ENCODE peak calls at places on chromosomes 5 and 9, in four cellular contexts. V is mucosa of descending colon; L is CD8-positive, alpha-beta memory T cell; Y is GM04504. E is an unnamed sample.

GRCh38 chr5:170273968-170274710 is 23.4 kb downstream of the LCP2 start:
- DNase-seq in V (no peak), L (peak; percentile 88), Y (no peak), E (peak; percentile 81)

GRCh38 chr5:33075731-33076130 is 364.6 kb downstream of the NPR3 start:
- DNase-seq in V (no peak), L (no peak), Y (no peak), E (no peak)

GRCh38 chr5:167967494-167968180 is 323.8 kb upstream of the WWC1 start:
- DNase-seq in V (no peak), L (no peak), Y (no peak), E (no peak)

GRCh38 chr5:62138607-62139006 is 167.4 kb upstream of the KIF2A start:
- DNase-seq in V (no peak), L (no peak), Y (no peak), E (no peak)

GRCh38 chr5:104370523-104370922 is 807.9 kb upstream of the NUDT12 start:
- DNase-seq in V (no peak), L (no peak), Y (no peak), E (no peak)

GRCh38 chr5:170411100-170411499 is 21.9 kb upstream of the KCNMB1 start:
- DNase-seq in V (no peak), L (no peak), Y (no peak), E (no peak)

GRCh38 chr9:33903157-33903780 is 86.3 kb downstream of the UBE2R2 start:
- DNase-seq in V (no peak), L (no peak), Y (no peak), E (no peak)

GRCh38 chr9:127862075-127863011 is 7.9 kb upstream of the ENG start:
- DNase-seq in V (peak; percentile 92), L (peak; percentile 76), Y (no peak), E (peak; percentile 64)

GRCh38 chr9:93149361-93149760 is 15.3 kb upstream of the NINJ1 start:
- DNase-seq in V (no peak), L (no peak), Y (no peak), E (no peak)

GRCh38 chr5:179342577-179342976 is 2.7 kb downstream of the ADAMTS2 start:
- DNase-seq in V (no peak), L (no peak), Y (peak; percentile 59), E (no peak)

GRCh38 chr5:123365163-123365562 is 58.0 kb downstream of the CEP120 start:
- DNase-seq in V (no peak), L (no peak), Y (no peak), E (no peak)

GRCh38 chr5:107337281-107337680 is 333.5 kb downstream of the EFNA5 start:
- DNase-seq in V (no peak), L (no peak), Y (peak; percentile 17), E (no peak)

GRCh38 chr9:73684601-73685000 is 532.9 kb downstream of the ANXA1 start:
- DNase-seq in V (no peak), L (no peak), Y (no peak), E (no peak)

GRCh38 chr5:9265391-9266287 is 280.2 kb downstream of the SEMA5A start:
- DNase-seq in V (no peak), L (no peak), Y (peak; percentile 87), E (no peak)

GRCh38 chr5:569868-570361 is 42.2 kb upstream of the CEP72 start:
- DNase-seq in V (no peak), L (no peak), Y (no peak), E (no peak)

GRCh38 chr9:125549465-125550215 is 157.4 kb downstream of the MAPKAP1 start:
- DNase-seq in V (no peak), L (no peak), Y (no peak), E (no peak)

GRCh38 chr9:20508242-20508641 is 114.1 kb downstream of the MLLT3 start:
- DNase-seq in V (no peak), L (no peak), Y (no peak), E (no peak)

GRCh38 chr5:134103397-134103796 is 11.1 kb upstream of the TCF7 start:
- DNase-seq in V (no peak), L (no peak), Y (no peak), E (peak; percentile 63)

GRCh38 chr5:134432677-134433359 is 21.1 kb upstream of the CDKN2AIPNL start:
- DNase-seq in V (no peak), L (no peak), Y (no peak), E (no peak)

GRCh38 chr5:68021185-68021584 is 194.4 kb upstream of the PIK3R1 start:
- DNase-seq in V (no peak), L (no peak), Y (no peak), E (no peak)

GRCh38 chr5:17838506-17838905 is 204.2 kb downstream of the TAF11L14 start:
- DNase-seq in V (no peak), L (no peak), Y (no peak), E (no peak)

GRCh38 chr5:42787845-42788244 is 23.8 kb downstream of the SELENOP start:
- DNase-seq in V (no peak), L (no peak), Y (no peak), E (no peak)

GRCh38 chr5:68543212-68543611 is 327.7 kb downstream of the PIK3R1 start:
- DNase-seq in V (no peak), L (no peak), Y (no peak), E (no peak)

GRCh38 chr9:89978185-89978584 is 373.4 kb downstream of the GADD45G start:
- DNase-seq in V (no peak), L (no peak), Y (no peak), E (no peak)

GRCh38 chr5:25025836-25026235 is 381.1 kb upstream of the CDH10 start:
- DNase-seq in V (no peak), L (no peak), Y (no peak), E (no peak)

GRCh38 chr9:110526426-110526825 is 53.1 kb downstream of the SVEP1 start:
- DNase-seq in V (no peak), L (no peak), Y (peak; percentile 62), E (no peak)

GRCh38 chr9:134725605-134725940 is 84.0 kb downstream of the COL5A1 start:
- DNase-seq in V (no peak), L (no peak), Y (no peak), E (no peak)

GRCh38 chr9:35798658-35799366 is 7.4 kb downstream of the NPR2 start:
- DNase-seq in V (no peak), L (no peak), Y (no peak), E (peak; percentile 59)

GRCh38 chr5:173055042-173055721 is 970 bp upstream of the CREBRF start:
- DNase-seq in V (no peak), L (no peak), Y (no peak), E (no peak)

GRCh38 chr5:132813599-132814440 is 718 bp downstream of the SOWAHA start:
- DNase-seq in V (no peak), L (peak; percentile 58), Y (no peak), E (peak; percentile 44)

E was measured in activated CD8-positive, alpha-beta T cell treated with anti-CD3 and anti-CD28 coated beads for 36 hours.